ENCODE peak calls at places on chromosome 19, in ten cellular contexts. Q is A549; K is brain microvascular endothelial cell; V is CD4-positive, alpha-beta T cell; L is CD8-positive, alpha-beta memory T cell; M is AG04450; W is effector memory CD4-positive, alpha-beta T cell; S is upper lobe of right lung; P is GM12878; H is gastrocnemius medialis. N is an unnamed sample.

GRCh38 chr19:38663957-38664502 is 16.6 kb downstream of the ACTN4 start:
- DNase-seq in Q (no peak), K (no peak), V (no peak), L (peak), M (no peak), W (no peak), S (no peak), P (no peak), H (peak), N (peak)

GRCh38 chr19:34673590-34673989 is 3.4 kb downstream of the SCGB2B2 start:
- DNase-seq in Q (no peak), K (no peak), V (no peak), L (no peak), M (no peak), W (no peak), S (no peak), P (no peak), H (no peak), N (no peak)

GRCh38 chr19:42290523-42291436 is 11.2 kb upstream of the PRR19 start:
- DNase-seq in Q (peak), K (no peak), V (peak), L (peak), M (no peak), W (peak), S (no peak), P (no peak), H (no peak), N (no peak)

GRCh38 chr19:13198634-13199033 is 48.4 kb downstream of the IER2 start:
- DNase-seq in Q (no peak), K (no peak), V (no peak), L (no peak), M (no peak), W (no peak), S (no peak), P (no peak), H (no peak), N (no peak)

GRCh38 chr19:51702754-51703654 is 9.9 kb downstream of the SPACA6 start:
- DNase-seq in Q (no peak), K (no peak), V (no peak), L (no peak), M (no peak), W (no peak), S (peak), P (no peak), H (no peak), N (peak)

GRCh38 chr19:638901-639250 is 803 bp upstream of the FGF22 start:
- DNase-seq in Q (no peak), K (no peak), V (no peak), L (no peak), M (no peak), W (no peak), S (no peak), P (no peak), H (no peak), N (no peak)

GRCh38 chr19:39172700-39173501 is 23.9 kb upstream of the NCCRP1 start:
- DNase-seq in Q (no peak), K (no peak), V (no peak), L (no peak), M (no peak), W (no peak), S (no peak), P (no peak), H (no peak), N (no peak)

GRCh38 chr19:44587863-44588752 is 25.3 kb upstream of the IGSF23 start:
- DNase-seq in Q (peak), K (peak), V (no peak), L (no peak), M (peak), W (no peak), S (no peak), P (no peak), H (peak), N (no peak)

GRCh38 chr19:50416034-50416814 is 2.5 kb upstream of the SPIB start:
- DNase-seq in Q (no peak), K (no peak), V (no peak), L (no peak), M (no peak), W (no peak), S (no peak), P (no peak), H (no peak), N (no peak)
- H3K27ac ChIP-seq in Q (no peak), K (no peak), V (no peak), L (no peak), M (no peak), W (no peak), S (no peak), P (peak), H (no peak), N (no peak)

GRCh38 chr19:41194157-41194552 is 1.1 kb downstream of the CYP2S1 start:
- DNase-seq in Q (no peak), K (no peak), V (no peak), L (no peak), M (no peak), W (no peak), S (no peak), P (no peak), H (no peak), N (no peak)

GRCh38 chr19:41193420-41194156 is 569 bp downstream of the CYP2S1 start:
- DNase-seq in Q (peak), K (no peak), V (no peak), L (no peak), M (no peak), W (no peak), S (no peak), P (no peak), H (no peak), N (no peak)

GRCh38 chr19:41195675-41196497 is 2.9 kb downstream of the CYP2S1 start:
- DNase-seq in Q (no peak), K (peak), V (no peak), L (no peak), M (no peak), W (no peak), S (no peak), P (no peak), H (no peak), N (no peak)

GRCh38 chr19:41203371-41203770 is 10.4 kb downstream of the CYP2S1 start:
- DNase-seq in Q (no peak), K (no peak), V (no peak), L (no peak), M (no peak), W (no peak), S (no peak), P (no peak), H (no peak), N (no peak)

GRCh38 chr19:41198559-41198958 is 5.5 kb downstream of the CYP2S1 start:
- DNase-seq in Q (no peak), K (no peak), V (no peak), L (no peak), M (no peak), W (no peak), S (no peak), P (no peak), H (no peak), N (no peak)
- H3K27ac ChIP-seq in Q (no peak), K (no peak), V (no peak), L (no peak), M (no peak), W (no peak), S (no peak), P (no peak), H (no peak), N (no peak)

GRCh38 chr19:30897034-30897433 is 452.2 kb downstream of the TSHZ3 start:
- DNase-seq in Q (no peak), K (no peak), V (no peak), L (no peak), M (no peak), W (no peak), S (no peak), P (no peak), H (no peak), N (no peak)
- H3K27ac ChIP-seq in Q (no peak), K (no peak), V (no peak), L (no peak), M (no peak), W (no peak), S (no peak), P (no peak), H (no peak), N (no peak)

DNA sequence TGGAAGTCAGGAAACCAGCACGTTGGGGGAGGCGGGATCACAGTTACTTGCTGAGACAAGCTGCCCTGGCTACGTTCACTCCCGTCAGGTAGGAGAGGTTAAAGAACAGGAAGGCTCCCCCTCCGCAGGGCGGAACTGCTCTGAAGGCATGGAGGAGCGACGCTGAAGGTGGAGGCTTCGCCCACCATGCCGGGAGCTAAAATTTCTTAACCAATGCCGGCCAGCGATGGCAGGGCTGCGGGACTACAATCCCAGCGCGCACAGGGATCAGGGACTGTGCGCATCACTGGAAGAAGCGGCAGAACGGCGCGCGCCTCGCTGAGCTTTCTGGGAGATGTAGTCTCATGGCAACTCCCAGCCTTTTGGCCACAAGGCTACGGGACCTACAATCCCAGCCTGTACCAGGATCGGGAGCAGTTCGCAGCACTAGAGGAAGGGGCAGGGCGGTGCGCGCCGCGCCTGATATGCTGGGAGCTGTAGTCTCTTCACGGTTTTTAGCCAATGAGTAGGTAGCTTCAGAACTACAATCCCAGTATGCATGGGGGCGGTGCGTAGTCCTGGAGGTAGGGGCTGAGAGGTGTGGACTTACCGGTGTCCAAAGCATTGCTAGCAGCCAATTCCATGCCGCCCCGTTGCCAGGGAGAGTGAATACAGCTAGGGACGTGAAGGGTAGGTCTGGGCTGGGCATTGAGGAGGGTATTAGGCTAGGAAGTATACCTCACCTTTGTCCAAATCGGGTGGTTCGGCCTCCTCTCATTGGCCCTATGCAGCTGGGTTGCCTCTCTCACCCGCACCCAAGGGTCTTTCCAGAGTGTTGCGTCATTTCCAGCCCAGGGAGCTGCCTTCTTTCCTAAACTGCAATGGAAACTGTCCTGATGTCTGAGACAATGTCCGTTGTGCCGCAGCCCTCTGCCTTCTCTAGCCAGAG is 12.8 kb upstream of the ZNF682 start:
- DNase-seq in Q (no peak), K (peak), V (peak), L (peak), M (peak), W (peak), S (peak), P (peak), H (peak), N (peak)
- H3K27ac ChIP-seq in Q (no peak), K (peak), V (peak), L (peak), M (peak), W (peak), S (peak), P (no peak), H (peak), N (peak)